ENCODE peak calls at places on chromosomes 16 and 17, in five cellular contexts. W is kidney, F is thoracic aorta, U is HCT116, S is right atrium auricular region. M is an unnamed sample.

GRCh38 chr17:2222901-2223616 is 80.5 kb downstream of the SMG6 start:
- DNase-seq in W (no peak), F (no peak), U (no peak), S (peak; percentile 89), M (peak; percentile 72)

GRCh38 chr16:25052530-25052929 is 37.4 kb upstream of the ARHGAP17 start:
- DNase-seq in W (no peak), F (no peak), U (no peak), S (no peak), M (no peak)

GRCh38 chr17:4307179-4307930 is 43.6 kb upstream of the ANKFY1 start:
- DNase-seq in W (no peak), F (no peak), U (no peak), S (no peak), M (no peak)

GRCh38 chr17:2745317-2746037 is 4.0 kb downstream of the CCDC92B start:
- DNase-seq in W (no peak), F (no peak), U (no peak), S (no peak), M (no peak)

GRCh38 chr17:79094261-79094660 is 19.6 kb downstream of the ENGASE start:
- DNase-seq in W (no peak), F (no peak), U (no peak), S (no peak), M (no peak)

GRCh38 chr17:48310748-48311213 is 119.2 kb downstream of the SKAP1 start:
- DNase-seq in W (peak; percentile 71), F (no peak), U (no peak), S (no peak), M (no peak)

GRCh38 chr17:78412403-78412802 is 34.0 kb downstream of the PGS1 start:
- DNase-seq in W (peak; percentile 51), F (no peak), U (no peak), S (no peak), M (no peak)

GRCh38 chr17:1495265-1495664 is 2.8 kb upstream of the MYO1C start:
- DNase-seq in W (no peak), F (no peak), U (no peak), S (no peak), M (no peak)

GRCh38 chr17:29246638-29247037 is at the start of gene CRYBA1:
- DNase-seq in W (no peak), F (no peak), U (no peak), S (no peak), M (no peak)

GRCh38 chr17:38656959-38657823 is 17.6 kb downstream of the EPOP start:
- DNase-seq in W (no peak), F (no peak), U (no peak), S (no peak), M (no peak)

GRCh38 chr17:73698966-73699365 is 54.7 kb upstream of the SDK2 start:
- DNase-seq in W (no peak), F (no peak), U (no peak), S (no peak), M (no peak)

GRCh38 chr17:15479697-15480096 is 12.3 kb upstream of the CDRT4 start:
- DNase-seq in W (no peak), F (no peak), U (peak; percentile 26), S (no peak), M (no peak)

GRCh38 chr16:88840589-88841215 is 16.0 kb downstream of the GALNS start:
- DNase-seq in W (no peak), F (no peak), U (no peak), S (no peak), M (no peak)

GRCh38 chr17:44249501-44250246 is 18.3 kb downstream of the SLC4A1 start:
- DNase-seq in W (no peak), F (no peak), U (no peak), S (no peak), M (no peak)

GRCh38 chr17:75877752-75878173 is 618 bp downstream of the TRIM47 start:
- DNase-seq in W (peak; percentile 92), F (no peak), U (no peak), S (no peak), M (peak; percentile 91)

GRCh38 chr16:47374629-47375028 is 86.2 kb downstream of the ITFG1 start:
- DNase-seq in W (no peak), F (no peak), U (no peak), S (no peak), M (no peak)

GRCh38 chr17:65035704-65036103 is 20.8 kb downstream of the GNA13 start:
- DNase-seq in W (no peak), F (no peak), U (no peak), S (no peak), M (no peak)

GRCh38 chr16:31727553-31727952 is 146.1 kb upstream of the ZNF267 start:
- DNase-seq in W (no peak), F (no peak), U (no peak), S (no peak), M (no peak)

GRCh38 chr17:31488264-31488981 is 96.9 kb downstream of the RAB11FIP4 start:
- DNase-seq in W (peak; percentile 86), F (no peak), U (no peak), S (no peak), M (peak; percentile 72)

GRCh38 chr16:10876305-10876704 is 697 bp upstream of the CIITA start:
- DNase-seq in W (no peak), F (no peak), U (no peak), S (no peak), M (no peak)

GRCh38 chr16:7268182-7268581 is 64.5 kb upstream of the RBFOX1 start:
- DNase-seq in W (no peak), F (no peak), U (no peak), S (no peak), M (no peak)

GRCh38 chr16:11836653-11837244 is 14.6 kb downstream of the RSL1D1 start:
- DNase-seq in W (no peak), F (no peak), U (no peak), S (no peak), M (no peak)

GRCh38 chr17:29663155-29663554 is 40.4 kb upstream of the CORO6 start:
- DNase-seq in W (no peak), F (no peak), U (no peak), S (no peak), M (no peak)

GRCh38 chr17:58267347-58268324 is 13.1 kb downstream of the MPO start:
- DNase-seq in W (no peak), F (no peak), U (no peak), S (peak; percentile 36), M (no peak)

GRCh38 chr17:76709077-76709950 is 1.5 kb downstream of the MXRA7 start:
- DNase-seq in W (peak; percentile 96), F (peak; percentile 88), U (no peak), S (peak; percentile 97), M (peak; percentile 35)

GRCh38 chr17:79966681-79967080 is 69.0 kb downstream of the TBC1D16 start:
- DNase-seq in W (no peak), F (no peak), U (no peak), S (no peak), M (no peak)

GRCh38 chr17:37564252-37564651 is 45.0 kb downstream of the SYNRG start:
- DNase-seq in W (no peak), F (no peak), U (no peak), S (no peak), M (no peak)

GRCh38 chr16:62036101-62036806 is at the start of gene CDH8:
- DNase-seq in W (no peak), F (no peak), U (no peak), S (no peak), M (no peak)
- H3K4me3 ChIP-seq in W (no peak within 1 kb of the TSS), F (peak within 1 kb of the TSS; percentile 73), U (no peak within 1 kb of the TSS), S (no peak within 1 kb of the TSS), M (no peak within 1 kb of the TSS)

DNA sequence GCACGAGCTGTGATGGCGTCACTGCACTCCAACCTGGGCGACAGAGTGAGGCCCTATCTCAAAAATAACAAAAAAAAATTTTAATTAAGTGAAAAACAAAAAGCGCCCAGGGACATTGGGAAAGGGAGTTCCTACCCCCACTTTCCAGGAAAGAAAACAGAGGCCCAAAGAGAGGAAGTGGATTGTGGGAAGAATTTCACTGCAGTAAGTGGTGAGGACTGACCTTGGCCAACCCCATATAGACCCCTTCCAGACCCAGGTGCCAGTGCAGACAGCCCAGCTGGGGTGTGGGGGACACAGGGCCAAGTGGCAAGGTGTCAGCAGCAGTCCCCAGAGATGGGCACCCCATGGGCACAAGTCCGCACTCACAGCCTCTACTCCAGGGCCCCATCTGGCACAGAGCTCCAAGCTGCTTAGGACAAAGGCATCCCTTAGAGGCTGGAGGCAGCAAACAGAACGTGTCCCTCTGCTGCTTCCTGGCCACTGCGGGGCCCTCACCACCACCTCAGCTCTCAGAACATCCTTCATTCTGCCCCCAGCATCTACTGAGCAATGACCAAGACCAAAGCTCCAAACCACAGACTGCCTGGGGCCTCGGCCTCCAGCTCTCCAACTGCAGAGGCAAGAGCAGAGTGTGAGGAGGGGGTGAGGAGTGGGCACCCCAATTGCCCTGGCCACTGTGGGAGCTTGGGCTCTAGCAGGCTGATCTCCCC is 29.2 kb upstream of the KRT17 start:
- DNase-seq in W (no peak), F (no peak), U (no peak), S (no peak), M (no peak)
- H3K27ac ChIP-seq in W (peak overlapping the region; percentile 94), F (no peak overlapping the region), U (peak overlapping the region; percentile 71), S (no peak overlapping the region), M (peak overlapping the region; percentile 99)

GRCh38 chr16:78249056-78249455 is 149.6 kb downstream of the WWOX start:
- DNase-seq in W (peak; percentile 78), F (no peak), U (no peak), S (no peak), M (no peak)
- TF ChIP-seq CTCF in W (peak; percentile 50), F (no peak), U (no peak), S (peak; percentile 21), M (no peak)

GRCh38 chr17:81309140-81309858 is 14.2 kb upstream of the SLC38A10 start:
- DNase-seq in W (peak; percentile 95), F (peak; percentile 46), U (peak; percentile 85), S (peak; percentile 97), M (peak; percentile 96)
- H3K4me3 ChIP-seq in W (peak overlapping the region; percentile 37), F (peak overlapping the region; percentile 57), U (peak overlapping the region; percentile 69), S (peak overlapping the region; percentile 20), M (peak overlapping the region; percentile 57)